ENCODE peak calls at places on chromosomes 11 and 22, in four cellular contexts. One of them, this sample, is unnamed.

GRCh38 chr11:117679464-117679863 is 117.6 kb downstream of the DSCAML1 start:
- DNase-seq in body of pancreas: no peak
- DNase-seq in fibroblast of the aortic adventitia: no peak
- DNase-seq in A549: no peak
- DNase-seq in this sample: no peak

GRCh38 chr11:76307416-76307815 is 73.5 kb downstream of the THAP12 start:
- DNase-seq in A549: no peak
- DNase-seq in body of pancreas: no peak
- DNase-seq in fibroblast of the aortic adventitia: no peak
- DNase-seq in this sample: no peak

GRCh38 chr11:64974124-64974523 is 2.2 kb upstream of the MAJIN start:
- DNase-seq in A549: no peak
- DNase-seq in body of pancreas: no peak
- DNase-seq in fibroblast of the aortic adventitia: no peak
- DNase-seq in this sample: no peak

GRCh38 chr11:34308049-34308692 is 49.6 kb downstream of the ABTB2 start:
- DNase-seq in body of pancreas: no peak
- DNase-seq in fibroblast of the aortic adventitia: no peak
- DNase-seq in A549: no peak
- DNase-seq in this sample: no peak

GRCh38 chr11:12266943-12267342 is 110.4 kb upstream of the PARVA start:
- DNase-seq in fibroblast of the aortic adventitia: no peak
- DNase-seq in body of pancreas: no peak
- DNase-seq in A549: no peak
- DNase-seq in this sample: no peak

GRCh38 chr11:93668171-93668570 is 6.7 kb downstream of the CEP295 start:
- DNase-seq in body of pancreas: no peak
- DNase-seq in fibroblast of the aortic adventitia: peak; percentile 16
- DNase-seq in A549: no peak
- DNase-seq in this sample: peak; percentile 19

GRCh38 chr11:68683086-68683951 is 1.0 kb upstream of the GAL start:
- DNase-seq in body of pancreas: no peak
- DNase-seq in A549: no peak
- DNase-seq in fibroblast of the aortic adventitia: no peak
- DNase-seq in this sample: no peak

GRCh38 chr11:20158597-20159257 is 1.5 kb downstream of the DBX1 start:
- DNase-seq in fibroblast of the aortic adventitia: peak; percentile 67
- DNase-seq in body of pancreas: peak; percentile 70
- DNase-seq in A549: peak; percentile 28
- DNase-seq in this sample: peak; percentile 56

GRCh38 chr11:75140269-75141138 is 10.4 kb upstream of the SLCO2B1 start:
- DNase-seq in fibroblast of the aortic adventitia: peak; percentile 29
- DNase-seq in A549: peak; percentile 55
- DNase-seq in body of pancreas: peak; percentile 70
- DNase-seq in this sample: peak; percentile 18

GRCh38 chr11:103071008-103071407 is 21.0 kb downstream of the DCUN1D5 start:
- DNase-seq in fibroblast of the aortic adventitia: no peak
- DNase-seq in A549: no peak
- DNase-seq in body of pancreas: no peak
- DNase-seq in this sample: no peak

GRCh38 chr11:6414874-6415328 is 4.0 kb downstream of the APBB1 start:
- DNase-seq in A549: no peak
- DNase-seq in body of pancreas: no peak
- DNase-seq in fibroblast of the aortic adventitia: no peak
- DNase-seq in this sample: no peak

GRCh38 chr11:66784575-66784974 is 55.6 kb upstream of the SPTBN2 start:
- DNase-seq in body of pancreas: no peak
- DNase-seq in A549: no peak
- DNase-seq in fibroblast of the aortic adventitia: peak; percentile 57
- DNase-seq in this sample: no peak

GRCh38 chr22:49310354-49310753 is 517.3 kb downstream of the BRD1 start:
- DNase-seq in fibroblast of the aortic adventitia: no peak
- DNase-seq in body of pancreas: no peak
- DNase-seq in A549: no peak
- DNase-seq in this sample: no peak

GRCh38 chr22:18076060-18076497 is 1.7 kb upstream of the PEX26 start:
- DNase-seq in fibroblast of the aortic adventitia: peak; percentile 97
- DNase-seq in A549: peak; percentile 83
- DNase-seq in body of pancreas: peak; percentile 73
- DNase-seq in this sample: peak; percentile 91

GRCh38 chr11:1926156-1927031 is 6.9 kb downstream of the TNNT3 start:
- DNase-seq in A549: no peak
- DNase-seq in body of pancreas: no peak
- DNase-seq in fibroblast of the aortic adventitia: no peak
- DNase-seq in this sample: no peak

GRCh38 chr11:104926771-104927470 is 28.7 kb upstream of the CASP12 start:
- DNase-seq in A549: no peak
- DNase-seq in fibroblast of the aortic adventitia: no peak
- DNase-seq in body of pancreas: no peak
- DNase-seq in this sample: no peak

GRCh38 chr11:74474316-74474715 is 7.0 kb upstream of the KCNE3 start:
- DNase-seq in fibroblast of the aortic adventitia: no peak
- DNase-seq in A549: no peak
- DNase-seq in body of pancreas: no peak
- DNase-seq in this sample: no peak

GRCh38 chr11:62153087-62153395 is 29.2 kb downstream of the INCENP start:
- DNase-seq in fibroblast of the aortic adventitia: peak; percentile 44
- DNase-seq in body of pancreas: no peak
- DNase-seq in A549: no peak
- DNase-seq in this sample: no peak

GRCh38 chr22:32612834-32613233 is 138.2 kb downstream of the FBXO7 start:
- DNase-seq in fibroblast of the aortic adventitia: no peak
- DNase-seq in body of pancreas: no peak
- DNase-seq in A549: no peak
- DNase-seq in this sample: no peak

GRCh38 chr11:18706330-18707243 is 8.0 kb downstream of the TMEM86A start:
- DNase-seq in body of pancreas: peak; percentile 65
- DNase-seq in A549: no peak
- DNase-seq in fibroblast of the aortic adventitia: no peak
- DNase-seq in this sample: peak; percentile 48

GRCh38 chr11:13896175-13896989 is 66.1 kb upstream of the SPON1 start:
- DNase-seq in A549: no peak
- DNase-seq in fibroblast of the aortic adventitia: no peak
- DNase-seq in body of pancreas: no peak
- DNase-seq in this sample: no peak

GRCh38 chr22:49763138-49763537 is 64.5 kb downstream of the BRD1 start:
- DNase-seq in A549: no peak
- DNase-seq in fibroblast of the aortic adventitia: no peak
- DNase-seq in body of pancreas: no peak
- DNase-seq in this sample: no peak

GRCh38 chr11:74871037-74871436 is 77.9 kb downstream of the XRRA1 start:
- DNase-seq in fibroblast of the aortic adventitia: peak; percentile 19
- DNase-seq in body of pancreas: no peak
- DNase-seq in A549: no peak
- DNase-seq in this sample: peak; percentile 21

GRCh38 chr11:115391598-115391997 is 112.6 kb downstream of the CADM1 start:
- DNase-seq in A549: no peak
- DNase-seq in body of pancreas: no peak
- DNase-seq in fibroblast of the aortic adventitia: no peak
- DNase-seq in this sample: no peak

GRCh38 chr11:85768473-85769146 is 42.3 kb downstream of the SYTL2 start:
- DNase-seq in fibroblast of the aortic adventitia: no peak
- DNase-seq in body of pancreas: no peak
- DNase-seq in A549: no peak
- DNase-seq in this sample: no peak

GRCh38 chr22:19419464-19420178 is 11.9 kb downstream of the HIRA start:
- DNase-seq in fibroblast of the aortic adventitia: no peak
- DNase-seq in body of pancreas: no peak
- DNase-seq in A549: no peak
- DNase-seq in this sample: no peak

GRCh38 chr11:5712507-5712906 is 22.9 kb downstream of the TRIM22 start:
- DNase-seq in A549: peak; percentile 19
- DNase-seq in fibroblast of the aortic adventitia: peak; percentile 21
- DNase-seq in body of pancreas: no peak
- DNase-seq in this sample: no peak

GRCh38 chr11:86064236-86064803 is 4.6 kb downstream of the PICALM start:
- DNase-seq in fibroblast of the aortic adventitia: peak; percentile 35
- DNase-seq in A549: no peak
- DNase-seq in body of pancreas: no peak
- DNase-seq in this sample: peak; percentile 50

GRCh38 chr11:57434640-57435546 is 8.0 kb upstream of the SLC43A3 start:
- DNase-seq in A549: peak; percentile 89
- DNase-seq in body of pancreas: no peak
- DNase-seq in fibroblast of the aortic adventitia: peak; percentile 97
- DNase-seq in this sample: peak; percentile 97

GRCh38 chr22:49838771-49839717 is 11.4 kb upstream of the BRD1 start:
- DNase-seq in A549: no peak
- DNase-seq in fibroblast of the aortic adventitia: no peak
- DNase-seq in body of pancreas: no peak
- DNase-seq in this sample: no peak

GRCh38 chr22:25494774-25495173 is 69.7 kb upstream of the GRK3 start:
- DNase-seq in A549: no peak
- DNase-seq in fibroblast of the aortic adventitia: no peak
- DNase-seq in body of pancreas: no peak
- DNase-seq in this sample: no peak

GRCh38 chr22:23157560-23158515 is 12.6 kb downstream of the RAB36 start:
- DNase-seq in body of pancreas: no peak
- DNase-seq in fibroblast of the aortic adventitia: no peak
- DNase-seq in A549: no peak
- DNase-seq in this sample: no peak

GRCh38 chr11:116578971-116579687 is 193.7 kb downstream of the BUD13 start:
- DNase-seq in fibroblast of the aortic adventitia: peak; percentile 50
- DNase-seq in body of pancreas: no peak
- DNase-seq in A549: no peak
- DNase-seq in this sample: peak; percentile 8

GRCh38 chr11:12848413-12848812 is 160.7 kb upstream of the RASSF10 start:
- DNase-seq in body of pancreas: no peak
- DNase-seq in fibroblast of the aortic adventitia: no peak
- DNase-seq in A549: no peak
- DNase-seq in this sample: no peak

GRCh38 chr11:65128182-65129145 is 5.9 kb downstream of the SYVN1 start:
- DNase-seq in fibroblast of the aortic adventitia: no peak
- DNase-seq in A549: no peak
- DNase-seq in body of pancreas: no peak
- DNase-seq in this sample: no peak

GRCh38 chr11:30504468-30504867 is 81.7 kb downstream of the MPPED2 start:
- DNase-seq in A549: no peak
- DNase-seq in body of pancreas: no peak
- DNase-seq in fibroblast of the aortic adventitia: no peak
- DNase-seq in this sample: no peak

GRCh38 chr11:129785383-129786111 is 30.1 kb upstream of the TMEM45B start:
- DNase-seq in A549: peak; percentile 8
- DNase-seq in fibroblast of the aortic adventitia: peak; percentile 55
- DNase-seq in body of pancreas: no peak
- DNase-seq in this sample: peak; percentile 16

GRCh38 chr11:102518296-102519094 is 12.1 kb downstream of the MMP7 start:
- DNase-seq in body of pancreas: no peak
- DNase-seq in fibroblast of the aortic adventitia: peak; percentile 12
- DNase-seq in A549: no peak
- DNase-seq in this sample: no peak

GRCh38 chr11:31557991-31558390 is 48.4 kb downstream of the ELP4 start:
- DNase-seq in A549: no peak
- DNase-seq in fibroblast of the aortic adventitia: peak; percentile 2
- DNase-seq in body of pancreas: no peak
- DNase-seq in this sample: no peak

GRCh38 chr11:64739871-64740270 is 4.1 kb downstream of the RASGRP2 start:
- DNase-seq in A549: no peak
- DNase-seq in body of pancreas: no peak
- DNase-seq in fibroblast of the aortic adventitia: no peak
- DNase-seq in this sample: no peak

GRCh38 chr11:72702842-72703241 is 28.6 kb upstream of the PDE2A start:
- DNase-seq in fibroblast of the aortic adventitia: no peak
- DNase-seq in body of pancreas: no peak
- DNase-seq in A549: no peak
- DNase-seq in this sample: no peak
- H3K4me3 ChIP-seq in fibroblast of the aortic adventitia: peak overlapping the region; percentile 52
- H3K4me3 ChIP-seq in body of pancreas: no peak overlapping the region
- H3K4me3 ChIP-seq in A549: no peak overlapping the region
- H3K4me3 ChIP-seq in this sample: no peak overlapping the region

GRCh38 chr22:24416611-24417010 is 10.8 kb upstream of the ADORA2A start:
- DNase-seq in A549: no peak
- DNase-seq in fibroblast of the aortic adventitia: no peak
- DNase-seq in body of pancreas: no peak
- DNase-seq in this sample: no peak
- TF ChIP-seq CTCF in A549: no peak
- TF ChIP-seq CTCF in fibroblast of the aortic adventitia: no peak
- TF ChIP-seq CTCF in body of pancreas: no peak
- TF ChIP-seq CTCF in this sample: no peak

DNA sequence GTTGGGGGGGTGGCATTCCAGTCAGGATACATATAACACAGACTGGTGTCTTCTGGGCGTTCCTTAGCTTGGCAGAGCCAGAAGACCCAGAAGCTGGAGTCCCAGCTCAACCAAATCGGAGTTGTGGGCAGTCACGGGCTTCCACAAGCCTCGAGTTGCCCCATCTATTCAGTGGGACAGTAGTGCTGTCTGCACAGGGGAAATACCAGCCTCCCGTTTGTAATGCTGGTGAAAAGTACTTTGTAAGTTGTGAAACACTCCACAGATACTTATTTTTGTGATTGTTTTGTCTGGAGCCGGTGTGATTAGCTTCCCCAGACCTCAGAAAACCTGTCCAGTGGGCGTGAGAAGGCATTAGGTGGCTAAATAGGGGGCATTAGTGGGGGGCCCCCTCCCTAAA is 13.6 kb downstream of the DGKZ start:
- DNase-seq in body of pancreas: no peak
- DNase-seq in A549: no peak
- DNase-seq in fibroblast of the aortic adventitia: no peak
- DNase-seq in this sample: no peak
- H3K4me3 ChIP-seq in body of pancreas: no peak overlapping the region
- H3K4me3 ChIP-seq in A549: no peak overlapping the region
- H3K4me3 ChIP-seq in fibroblast of the aortic adventitia: no peak overlapping the region
- H3K4me3 ChIP-seq in this sample: no peak overlapping the region

DNA sequence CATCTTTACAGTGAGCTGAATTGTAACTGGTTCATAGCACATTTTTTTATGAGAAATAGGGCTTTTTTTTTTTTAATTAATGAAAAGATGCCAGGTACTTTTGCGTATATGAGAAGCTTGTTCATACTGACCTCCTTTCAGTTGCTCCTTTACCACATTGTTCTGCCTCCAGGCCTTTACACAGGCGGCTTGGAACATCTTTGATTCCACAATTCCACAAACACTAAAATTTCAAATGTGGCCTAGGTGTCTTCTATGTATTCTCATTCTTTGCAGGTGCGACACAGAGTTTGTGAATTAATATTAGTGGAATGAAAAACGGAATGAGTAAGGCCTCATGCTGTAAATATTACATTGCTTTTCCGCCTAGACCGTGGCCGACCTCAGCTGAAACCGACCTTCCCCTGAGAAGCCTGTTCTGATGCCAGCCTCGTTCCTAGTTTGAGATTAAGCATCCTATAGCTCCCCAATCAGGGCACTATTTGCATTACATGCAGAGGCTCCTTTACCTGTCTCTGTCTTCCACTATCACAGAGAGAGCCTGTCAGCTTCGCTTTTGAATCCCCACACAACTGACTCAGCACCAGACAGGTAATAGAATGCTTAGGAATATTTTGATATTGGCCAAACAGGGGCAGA is 125.8 kb downstream of the LDLRAD3 start:
- DNase-seq in A549: no peak
- DNase-seq in body of pancreas: no peak
- DNase-seq in fibroblast of the aortic adventitia: no peak
- DNase-seq in this sample: no peak
- TF ChIP-seq CTCF in A549: no peak
- TF ChIP-seq CTCF in body of pancreas: no peak
- TF ChIP-seq CTCF in fibroblast of the aortic adventitia: no peak
- TF ChIP-seq CTCF in this sample: no peak

GRCh38 chr11:78727816-78728215 is 153.2 kb upstream of the NARS2 start:
- DNase-seq in body of pancreas: no peak
- DNase-seq in A549: no peak
- DNase-seq in fibroblast of the aortic adventitia: no peak
- DNase-seq in this sample: no peak
- H3K4me3 ChIP-seq in body of pancreas: no peak overlapping the region
- H3K4me3 ChIP-seq in A549: no peak overlapping the region
- H3K4me3 ChIP-seq in fibroblast of the aortic adventitia: no peak overlapping the region
- H3K4me3 ChIP-seq in this sample: no peak overlapping the region